ENCODE peak calls at places on chromosomes 4 and X, in seven cellular contexts. One of them, this sample, is unnamed.

GRCh38 chr4:122583906-122584305 is 37.0 kb downstream of the IL21 start:
- DNase-seq in NCI-H460: no peak
- DNase-seq in ACHN: no peak
- DNase-seq in Caki2: no peak
- DNase-seq in NCI-H510A: no peak
- DNase-seq in NCI-H2029: no peak
- DNase-seq in right cardiac atrium: no peak
- DNase-seq in this sample: no peak

GRCh38 chr4:79295076-79295475 is 30.8 kb downstream of the NAA11 start:
- DNase-seq in NCI-H460: no peak
- DNase-seq in NCI-H2029: no peak
- DNase-seq in ACHN: no peak
- DNase-seq in Caki2: no peak
- DNase-seq in right cardiac atrium: no peak
- DNase-seq in NCI-H510A: no peak
- DNase-seq in this sample: no peak

GRCh38 chr4:53055274-53055673 is 193.2 kb downstream of the RASL11B start:
- DNase-seq in NCI-H510A: no peak
- DNase-seq in NCI-H460: no peak
- DNase-seq in right cardiac atrium: no peak
- DNase-seq in Caki2: no peak
- DNase-seq in ACHN: no peak
- DNase-seq in NCI-H2029: peak
- DNase-seq in this sample: peak

GRCh38 chr4:23022032-23022431 is 329.3 kb downstream of the GBA3 start:
- DNase-seq in Caki2: peak
- DNase-seq in ACHN: peak
- DNase-seq in NCI-H460: peak
- DNase-seq in right cardiac atrium: no peak
- DNase-seq in NCI-H510A: no peak
- DNase-seq in NCI-H2029: no peak
- DNase-seq in this sample: peak

GRCh38 chrX:130575831-130576404 is 174.1 kb downstream of the RBMX2 start:
- DNase-seq in right cardiac atrium: peak
- DNase-seq in NCI-H460: peak
- DNase-seq in ACHN: peak
- DNase-seq in Caki2: peak
- DNase-seq in NCI-H2029: peak
- DNase-seq in NCI-H510A: no peak
- DNase-seq in this sample: no peak

GRCh38 chrX:39721570-39722279 is 376.0 kb downstream of the BCOR start:
- DNase-seq in right cardiac atrium: peak
- DNase-seq in ACHN: no peak
- DNase-seq in NCI-H510A: no peak
- DNase-seq in NCI-H460: no peak
- DNase-seq in NCI-H2029: no peak
- DNase-seq in Caki2: no peak
- DNase-seq in this sample: no peak

GRCh38 chrX:93673056-93673868 is at the start of gene NAP1L3:
- DNase-seq in NCI-H510A: peak
- DNase-seq in ACHN: peak
- DNase-seq in Caki2: peak
- DNase-seq in NCI-H460: peak
- DNase-seq in NCI-H2029: no peak
- DNase-seq in right cardiac atrium: peak
- DNase-seq in this sample: no peak

GRCh38 chr4:2222838-2223237 is 19.1 kb downstream of the HAUS3 start:
- DNase-seq in NCI-H460: no peak
- DNase-seq in Caki2: peak
- DNase-seq in NCI-H510A: peak
- DNase-seq in ACHN: no peak
- DNase-seq in NCI-H2029: no peak
- DNase-seq in right cardiac atrium: no peak
- DNase-seq in this sample: no peak

GRCh38 chr4:147714575-147715401 is 17.1 kb upstream of the ARHGAP10 start:
- DNase-seq in NCI-H2029: no peak
- DNase-seq in NCI-H460: no peak
- DNase-seq in right cardiac atrium: peak
- DNase-seq in Caki2: no peak
- DNase-seq in ACHN: peak
- DNase-seq in NCI-H510A: no peak
- DNase-seq in this sample: no peak

GRCh38 chr4:134747108-134747805 is 545.7 kb upstream of the PABPC4L start:
- DNase-seq in ACHN: no peak
- DNase-seq in NCI-H2029: no peak
- DNase-seq in NCI-H460: no peak
- DNase-seq in NCI-H510A: no peak
- DNase-seq in Caki2: no peak
- DNase-seq in right cardiac atrium: no peak
- DNase-seq in this sample: no peak

GRCh38 chr4:48748949-48749596 is 31.0 kb downstream of the FRYL start:
- DNase-seq in ACHN: no peak
- DNase-seq in Caki2: no peak
- DNase-seq in NCI-H460: no peak
- DNase-seq in right cardiac atrium: no peak
- DNase-seq in NCI-H510A: no peak
- DNase-seq in NCI-H2029: no peak
- DNase-seq in this sample: no peak

GRCh38 chrX:45200741-45201234 is at the start of gene DIPK2B:
- DNase-seq in NCI-H2029: no peak
- DNase-seq in ACHN: no peak
- DNase-seq in right cardiac atrium: no peak
- DNase-seq in Caki2: no peak
- DNase-seq in NCI-H510A: no peak
- DNase-seq in NCI-H460: no peak
- DNase-seq in this sample: no peak

GRCh38 chr4:6343950-6344408 is 74.3 kb downstream of the WFS1 start:
- DNase-seq in right cardiac atrium: no peak
- DNase-seq in NCI-H2029: no peak
- DNase-seq in ACHN: peak
- DNase-seq in NCI-H510A: no peak
- DNase-seq in NCI-H460: peak
- DNase-seq in Caki2: peak
- DNase-seq in this sample: peak

GRCh38 chrX:9355739-9356138 is 109.1 kb upstream of the TBL1X start:
- DNase-seq in NCI-H510A: no peak
- DNase-seq in ACHN: no peak
- DNase-seq in NCI-H2029: no peak
- DNase-seq in Caki2: no peak
- DNase-seq in right cardiac atrium: no peak
- DNase-seq in NCI-H460: no peak
- DNase-seq in this sample: no peak

GRCh38 chrX:72018277-72019112 is 107.8 kb downstream of the NHSL2 start:
- DNase-seq in right cardiac atrium: peak
- DNase-seq in ACHN: peak
- DNase-seq in NCI-H460: peak
- DNase-seq in NCI-H510A: peak
- DNase-seq in NCI-H2029: peak
- DNase-seq in Caki2: peak
- DNase-seq in this sample: peak

GRCh38 chr4:25813705-25814104 is 49.1 kb downstream of the SEL1L3 start:
- DNase-seq in Caki2: no peak
- DNase-seq in NCI-H460: no peak
- DNase-seq in right cardiac atrium: no peak
- DNase-seq in NCI-H510A: no peak
- DNase-seq in NCI-H2029: peak
- DNase-seq in ACHN: peak
- DNase-seq in this sample: no peak

GRCh38 chr4:7462509-7462971 is 27.8 kb upstream of the PSAPL1 start:
- DNase-seq in NCI-H510A: peak
- DNase-seq in NCI-H2029: peak
- DNase-seq in right cardiac atrium: no peak
- DNase-seq in ACHN: peak
- DNase-seq in NCI-H460: no peak
- DNase-seq in Caki2: peak
- DNase-seq in this sample: peak

GRCh38 chr4:91037951-91038350 is 910.8 kb downstream of the CCSER1 start:
- DNase-seq in NCI-H2029: no peak
- DNase-seq in right cardiac atrium: no peak
- DNase-seq in Caki2: no peak
- DNase-seq in ACHN: no peak
- DNase-seq in NCI-H510A: no peak
- DNase-seq in NCI-H460: no peak
- DNase-seq in this sample: no peak

GRCh38 chrX:22666441-22666840 is 333.3 kb upstream of the DDX53 start:
- DNase-seq in NCI-H2029: no peak
- DNase-seq in NCI-H460: peak
- DNase-seq in right cardiac atrium: peak
- DNase-seq in Caki2: no peak
- DNase-seq in ACHN: peak
- DNase-seq in NCI-H510A: no peak
- DNase-seq in this sample: peak

GRCh38 chr4:82525287-82525898 is 36.4 kb downstream of the TMEM150C start:
- DNase-seq in right cardiac atrium: no peak
- DNase-seq in NCI-H460: no peak
- DNase-seq in Caki2: no peak
- DNase-seq in ACHN: no peak
- DNase-seq in NCI-H2029: no peak
- DNase-seq in NCI-H510A: no peak
- DNase-seq in this sample: no peak

GRCh38 chr4:99104153-99104552 is 15.6 kb upstream of the ADH5 start:
- DNase-seq in right cardiac atrium: no peak
- DNase-seq in NCI-H460: no peak
- DNase-seq in Caki2: no peak
- DNase-seq in NCI-H510A: no peak
- DNase-seq in NCI-H2029: no peak
- DNase-seq in ACHN: no peak
- DNase-seq in this sample: no peak

GRCh38 chr4:183337349-183337748 is 15.1 kb upstream of the CLDN24 start:
- DNase-seq in right cardiac atrium: no peak
- DNase-seq in Caki2: no peak
- DNase-seq in NCI-H2029: no peak
- DNase-seq in NCI-H460: no peak
- DNase-seq in ACHN: no peak
- DNase-seq in NCI-H510A: no peak
- DNase-seq in this sample: no peak

GRCh38 chr4:135917016-135917415 is 1615.3 kb downstream of the PCDH18 start:
- DNase-seq in Caki2: no peak
- DNase-seq in ACHN: no peak
- DNase-seq in NCI-H2029: no peak
- DNase-seq in right cardiac atrium: no peak
- DNase-seq in NCI-H510A: no peak
- DNase-seq in NCI-H460: no peak
- DNase-seq in this sample: no peak

GRCh38 chr4:65392488-65392887 is 277.8 kb downstream of the EPHA5 start:
- DNase-seq in right cardiac atrium: no peak
- DNase-seq in Caki2: no peak
- DNase-seq in NCI-H460: no peak
- DNase-seq in ACHN: no peak
- DNase-seq in NCI-H510A: no peak
- DNase-seq in NCI-H2029: no peak
- DNase-seq in this sample: peak

GRCh38 chr4:82785248-82786003 is 13.2 kb downstream of the SCD5 start:
- DNase-seq in NCI-H510A: no peak
- DNase-seq in NCI-H2029: no peak
- DNase-seq in Caki2: no peak
- DNase-seq in right cardiac atrium: no peak
- DNase-seq in NCI-H460: no peak
- DNase-seq in ACHN: no peak
- DNase-seq in this sample: peak

GRCh38 chr4:89273741-89274141 is 33.9 kb downstream of the GPRIN3 start:
- DNase-seq in NCI-H2029: peak
- DNase-seq in right cardiac atrium: no peak
- DNase-seq in NCI-H460: peak
- DNase-seq in NCI-H510A: no peak
- DNase-seq in Caki2: no peak
- DNase-seq in ACHN: no peak
- DNase-seq in this sample: no peak